ENCODE peak calls at places on chromosome 6, in eight cellular contexts. F, W, E, C, T, A, Q and O are unnamed samples.

GRCh38 chr6:28597924-28598323 is 72.2 kb downstream of the GPX5 start:
- DNase-seq in W (no peak), E (no peak), C (no peak), A (peak; percentile 46), F (peak; percentile 52), T (no peak), Q (no peak), O (peak; percentile 62)

GRCh38 chr6:140036176-140036575 is 661.7 kb upstream of the CITED2 start:
- DNase-seq in E (no peak), T (no peak), C (no peak), W (no peak), Q (peak; percentile 99), F (no peak), A (no peak), O (no peak)

GRCh38 chr6:132768051-132768517 is 10.4 kb upstream of the VNN2 start:
- DNase-seq in C (peak; percentile 27), W (no peak), E (peak; percentile 52), F (peak; percentile 29), A (no peak), Q (peak; percentile 60), T (no peak), O (peak; percentile 11)

GRCh38 chr6:108287373-108287772 is 7.5 kb upstream of the AFG1L start:
- DNase-seq in C (no peak), T (no peak), F (no peak), W (no peak), E (no peak), Q (no peak), A (no peak), O (no peak)

GRCh38 chr6:128515550-128516513 is 4.6 kb downstream of the PTPRK start:
- DNase-seq in Q (no peak), T (no peak), E (no peak), W (peak; percentile 35), F (no peak), A (no peak), C (no peak), O (no peak)

GRCh38 chr6:67639161-67639560 is 995.9 kb upstream of the ADGRB3 start:
- DNase-seq in W (no peak), T (no peak), Q (no peak), C (no peak), A (no peak), F (no peak), E (no peak), O (no peak)

GRCh38 chr6:2839982-2840793 is 1.5 kb downstream of the SERPINB1 start:
- DNase-seq in F (no peak), Q (no peak), C (no peak), E (no peak), W (no peak), A (no peak), T (no peak), O (peak; percentile 27)

GRCh38 chr6:52904562-52905279 is 4.8 kb downstream of the GSTA3 start:
- DNase-seq in A (no peak), E (no peak), Q (peak; percentile 2), W (no peak), F (peak; percentile 32), T (no peak), C (no peak), O (no peak)

GRCh38 chr6:134911532-134911931 is 38.4 kb downstream of the ALDH8A1 start:
- DNase-seq in Q (no peak), C (no peak), W (peak; percentile 54), E (no peak), T (no peak), A (peak; percentile 75), F (no peak), O (no peak)

GRCh38 chr6:118085665-118086064 is 178.6 kb downstream of the SLC35F1 start:
- DNase-seq in F (no peak), C (no peak), A (no peak), W (no peak), E (no peak), Q (no peak), T (no peak), O (no peak)

GRCh38 chr6:41408982-41409381 is 73.6 kb downstream of the NCR2 start:
- DNase-seq in E (no peak), A (no peak), F (no peak), Q (no peak), T (no peak), W (no peak), C (no peak), O (no peak)

GRCh38 chr6:160261991-160262718 is 3.5 kb upstream of the SLC22A2 start:
- DNase-seq in A (no peak), E (no peak), T (no peak), F (no peak), Q (no peak), C (no peak), W (no peak), O (no peak)

GRCh38 chr6:136289579-136290405 is at the start of gene BCLAF1:
- DNase-seq in A (peak; percentile 95), T (peak; percentile 99), F (peak; percentile 94), E (peak; percentile 99), W (peak; percentile 96), C (peak; percentile 100), Q (peak; percentile 99), O (peak; percentile 99)

GRCh38 chr6:217048-217659 is 75.1 kb upstream of the DUSP22 start:
- DNase-seq in W (no peak), E (peak; percentile 55), F (no peak), T (no peak), Q (no peak), A (no peak), C (no peak), O (peak; percentile 6)

GRCh38 chr6:15512126-15512525 is 150.7 kb downstream of the DTNBP1 start:
- DNase-seq in F (peak; percentile 55), E (peak; percentile 19), A (no peak), T (no peak), W (no peak), C (no peak), Q (no peak), O (no peak)

GRCh38 chr6:115618311-115618710 is 442.4 kb downstream of the FRK start:
- DNase-seq in E (no peak), Q (peak; percentile 53), W (no peak), F (no peak), A (no peak), T (no peak), C (no peak), O (no peak)

GRCh38 chr6:10146723-10147451 is 268.0 kb downstream of the TFAP2A start:
- DNase-seq in W (peak; percentile 68), E (peak; percentile 13), T (no peak), Q (peak; percentile 30), F (peak; percentile 60), A (peak; percentile 69), C (no peak), O (peak; percentile 18)

GRCh38 chr6:21005816-21006553 is 471.7 kb downstream of the CDKAL1 start:
- DNase-seq in E (no peak), C (peak; percentile 31), A (peak; percentile 84), Q (peak; percentile 59), W (peak; percentile 60), F (no peak), T (no peak), O (peak; percentile 56)

GRCh38 chr6:117555262-117555849 is 47.0 kb downstream of the GOPC start:
- DNase-seq in W (no peak), T (no peak), F (no peak), Q (no peak), E (no peak), A (no peak), C (no peak), O (no peak)

GRCh38 chr6:142850653-142851434 is 94.1 kb downstream of the HIVEP2 start:
- DNase-seq in Q (no peak), C (peak; percentile 30), E (no peak), T (no peak), W (peak; percentile 34), A (no peak), F (no peak), O (no peak)

GRCh38 chr6:158233214-158233795 is 65.2 kb downstream of the GTF2H5 start:
- DNase-seq in E (no peak), Q (no peak), A (no peak), W (no peak), C (no peak), F (peak; percentile 55), T (no peak), O (no peak)

GRCh38 chr6:21001736-21002135 is 467.5 kb downstream of the CDKAL1 start:
- DNase-seq in C (no peak), T (no peak), Q (no peak), W (peak; percentile 8), A (no peak), F (no peak), E (no peak), O (no peak)

GRCh38 chr6:2899596-2899995 is 3.5 kb downstream of the SERPINB9 start:
- DNase-seq in Q (no peak), T (no peak), C (no peak), E (no peak), F (no peak), W (no peak), A (no peak), O (no peak)

GRCh38 chr6:15402401-15403045 is 156.7 kb downstream of the JARID2 start:
- DNase-seq in T (no peak), C (no peak), F (no peak), W (no peak), A (no peak), E (no peak), Q (no peak), O (no peak)

GRCh38 chr6:26660096-26660425 is 515 bp upstream of the ZNF322 start:
- DNase-seq in A (peak; percentile 41), E (no peak), Q (peak; percentile 12), T (no peak), F (no peak), W (peak; percentile 20), C (no peak), O (no peak)

GRCh38 chr6:41488392-41489129 is 57.6 kb upstream of the FOXP4 start:
- DNase-seq in F (no peak), C (no peak), T (no peak), Q (peak; percentile 18), W (peak; percentile 89), E (no peak), A (no peak), O (no peak)

GRCh38 chr6:28707387-28708282 is 182.0 kb downstream of the GPX5 start:
- DNase-seq in A (no peak), Q (no peak), T (no peak), W (no peak), C (no peak), F (no peak), E (no peak), O (no peak)

GRCh38 chr6:11113038-11113437 is 1.5 kb upstream of the ERVFRD-1 start:
- DNase-seq in E (no peak), W (peak; percentile 36), F (no peak), A (no peak), T (no peak), C (no peak), Q (no peak), O (no peak)

GRCh38 chr6:109345986-109346385 is 36.3 kb downstream of the CD164 start:
- DNase-seq in A (no peak), F (no peak), T (no peak), C (no peak), Q (no peak), E (no peak), W (no peak), O (no peak)